ENCODE peak calls at places on chromosomes 13 and 19, in five cellular contexts. I, N, B, C and S are unnamed samples.

GRCh38 chr13:34364633-34365032 is 546.7 kb downstream of the RFC3 start:
- DNase-seq in B (no peak), N (no peak), C (no peak), I (no peak), S (no peak)

GRCh38 chr19:11737964-11738745 is 591 bp downstream of the ZNF823 start:
- DNase-seq in C (peak; percentile 67), B (peak; percentile 77), I (peak; percentile 34), N (no peak), S (peak; percentile 65)

GRCh38 chr13:46297338-46297737 is 85.6 kb downstream of the LRRC63 start:
- DNase-seq in I (peak; percentile 56), N (no peak), C (no peak), B (no peak), S (no peak)

GRCh38 chr13:56907766-56908165 is 233.0 kb upstream of the PRR20A start:
- DNase-seq in I (peak; percentile 72), N (no peak), C (no peak), B (no peak), S (no peak)

GRCh38 chr13:101053694-101054093 is 362.6 kb downstream of the NALCN start:
- DNase-seq in C (no peak), N (no peak), B (no peak), I (no peak), S (no peak)

GRCh38 chr19:23787106-23787505 is 28.4 kb upstream of the ZNF681 start:
- DNase-seq in B (no peak), I (no peak), N (no peak), C (no peak), S (peak; percentile 86)

GRCh38 chr19:5997371-5997770 is 19.4 kb upstream of the RANBP3 start:
- DNase-seq in I (no peak), C (no peak), B (no peak), N (no peak), S (no peak)

GRCh38 chr13:63124863-63125262 is 1709.2 kb upstream of the PCDH20 start:
- DNase-seq in B (no peak), N (no peak), I (peak; percentile 29), C (peak; percentile 5), S (peak; percentile 20)

GRCh38 chr13:110520431-110521295 is 40.9 kb downstream of the RAB20 start:
- DNase-seq in C (no peak), N (no peak), B (no peak), I (no peak), S (peak; percentile 89)

GRCh38 chr19:17424743-17425365 is 5.0 kb downstream of the MVB12A start:
- DNase-seq in N (no peak), I (peak; percentile 48), B (peak; percentile 90), C (no peak), S (peak; percentile 59)

GRCh38 chr19:18339703-18340102 is 695 bp upstream of the PGPEP1 start:
- DNase-seq in B (peak; percentile 85), I (no peak), N (peak; percentile 48), C (no peak), S (peak; percentile 55)

GRCh38 chr13:50124536-50125305 is 109.5 kb downstream of the KCNRG start:
- DNase-seq in C (peak; percentile 33), B (peak; percentile 94), N (peak; percentile 88), I (no peak), S (peak; percentile 72)

GRCh38 chr19:15265849-15266248 is 33.6 kb upstream of the EPHX3 start:
- DNase-seq in B (no peak), I (peak; percentile 97), N (no peak), C (no peak), S (no peak)

GRCh38 chr19:52689804-52690394 is 44.9 kb downstream of the ZNF611 start:
- DNase-seq in I (peak; percentile 42), B (peak; percentile 37), N (no peak), C (no peak), S (peak; percentile 45)

GRCh38 chr19:29233591-29233990 is 20.6 kb upstream of the UQCRFS1 start:
- DNase-seq in B (no peak), I (no peak), N (no peak), C (no peak), S (no peak)
- TF ChIP-seq POLR2A in B (no peak), I (no peak), N (no peak), C (no peak), S (no peak)

DNA sequence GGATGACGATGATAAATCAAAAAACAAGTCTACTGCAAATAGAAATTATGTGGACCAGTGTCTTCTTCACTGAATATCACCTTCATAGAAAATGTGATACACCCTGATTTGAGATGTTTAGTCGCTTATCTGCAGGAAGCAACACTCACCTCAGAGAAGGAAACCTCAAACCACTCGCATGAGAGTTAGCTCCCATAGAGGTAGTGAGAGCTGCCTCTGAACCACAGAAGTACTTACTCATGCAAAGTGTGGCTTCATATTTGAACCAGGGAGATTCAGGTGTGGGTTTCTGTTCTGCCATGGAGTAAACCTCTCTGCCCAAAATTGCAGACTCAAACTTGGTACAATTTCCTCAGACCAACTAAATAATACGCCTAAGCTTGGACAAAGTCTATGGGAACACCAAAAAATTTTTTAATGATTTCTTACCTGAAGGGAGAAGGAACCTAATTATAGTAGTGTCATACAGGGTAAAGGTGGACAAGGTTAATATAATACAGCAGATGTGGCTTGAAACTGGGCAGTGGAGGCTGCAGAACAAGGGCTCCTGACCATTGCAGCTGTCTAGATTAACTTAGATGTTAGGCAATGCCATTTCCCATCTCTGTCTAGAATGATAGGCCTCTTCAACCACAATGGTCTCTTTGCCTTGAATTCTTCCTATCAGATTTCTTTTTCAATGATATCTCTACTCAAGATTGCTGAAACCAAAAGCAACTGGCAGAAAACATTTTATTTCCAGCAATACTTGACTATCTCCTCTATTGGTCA is 29.6 kb upstream of the RCBTB2 start:
- DNase-seq in N (no peak), I (no peak), B (peak; percentile 34), C (no peak), S (peak; percentile 78)
- TF ChIP-seq MYC in N (no peak), I (no peak), B (no peak), C (no peak), S (no peak)

DNA sequence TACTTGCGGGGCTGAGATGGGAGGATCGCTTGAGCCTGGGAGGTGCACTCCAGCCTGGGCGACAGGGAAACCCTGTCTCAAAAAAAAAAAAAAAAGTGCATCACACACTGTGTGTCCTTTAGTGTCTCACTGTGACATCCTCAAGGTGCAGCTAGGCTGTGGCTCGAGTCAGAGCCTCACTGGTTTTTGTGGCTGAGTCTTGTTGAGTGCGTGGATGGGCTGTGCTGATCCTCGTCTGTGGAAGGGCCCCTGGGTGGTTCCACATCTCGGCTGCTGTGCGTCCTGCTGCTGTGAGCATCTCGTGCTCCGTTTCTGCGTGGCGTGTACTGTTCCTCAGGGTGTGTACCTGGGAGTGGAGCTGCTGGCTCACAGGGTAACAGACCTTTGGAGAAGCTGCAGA is 11.2 kb downstream of the STK11 start:
- DNase-seq in C (no peak), I (no peak), N (no peak), B (no peak), S (no peak)
- TF ChIP-seq POLR2A in C (no peak), I (no peak), N (no peak), B (no peak), S (no peak)

GRCh38 chr13:26679945-26680516 is 80.6 kb downstream of the GPR12 start:
- DNase-seq in I (no peak), B (peak; percentile 2), C (no peak), N (no peak), S (no peak)
- TF ChIP-seq MYC in I (no peak), B (no peak), C (no peak), N (no peak), S (peak; percentile 27)

DNA sequence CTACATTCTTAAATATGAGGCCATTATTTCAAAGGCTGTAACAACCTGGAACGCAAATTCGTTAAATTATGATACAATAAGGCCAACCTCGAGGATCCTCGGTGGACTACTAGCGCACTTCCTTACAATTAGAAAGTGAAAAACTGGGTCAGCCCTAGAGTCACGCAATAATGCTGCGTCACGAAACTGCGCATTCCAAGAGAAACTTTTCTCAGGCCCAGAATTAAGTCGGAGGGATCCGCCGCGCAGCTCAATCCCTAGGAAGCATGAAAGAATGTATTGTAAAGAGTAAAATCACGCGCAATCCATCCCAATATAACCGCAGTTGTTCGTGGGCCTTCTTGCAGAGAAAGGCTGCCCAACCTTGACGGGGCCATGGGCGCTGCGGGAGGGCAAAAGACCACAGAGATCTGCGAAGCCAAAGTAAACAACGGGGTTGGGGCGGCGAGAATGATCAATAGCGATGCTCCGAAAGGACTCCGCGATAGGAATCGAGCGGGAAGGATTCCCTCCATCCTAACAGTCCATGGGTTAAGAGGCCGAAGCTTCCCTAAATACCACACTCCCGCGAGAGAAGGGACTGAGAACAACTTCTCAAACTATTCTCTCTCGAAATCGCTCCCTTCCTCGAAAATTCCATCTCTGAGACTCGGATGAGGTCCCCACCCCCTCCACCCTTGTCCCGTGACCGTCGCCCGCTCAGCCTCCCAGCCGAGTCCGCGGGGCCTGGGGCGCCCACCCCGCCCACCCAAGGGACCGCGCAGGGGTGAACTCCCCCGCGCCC is 564 bp downstream of the SPART start:
- DNase-seq in N (peak; percentile 14), I (peak; percentile 87), B (peak; percentile 80), C (peak; percentile 35), S (peak; percentile 90)
- TF ChIP-seq POLR2A in N (no peak), I (peak; percentile 65), B (peak; percentile 67), C (no peak), S (peak; percentile 74)

GRCh38 chr13:40442191-40442590 is 224.2 kb downstream of the FOXO1 start:
- DNase-seq in B (no peak), N (no peak), C (no peak), I (peak; percentile 9), S (no peak)
- TF ChIP-seq MYC in B (no peak), N (no peak), C (no peak), I (no peak), S (no peak)

DNA sequence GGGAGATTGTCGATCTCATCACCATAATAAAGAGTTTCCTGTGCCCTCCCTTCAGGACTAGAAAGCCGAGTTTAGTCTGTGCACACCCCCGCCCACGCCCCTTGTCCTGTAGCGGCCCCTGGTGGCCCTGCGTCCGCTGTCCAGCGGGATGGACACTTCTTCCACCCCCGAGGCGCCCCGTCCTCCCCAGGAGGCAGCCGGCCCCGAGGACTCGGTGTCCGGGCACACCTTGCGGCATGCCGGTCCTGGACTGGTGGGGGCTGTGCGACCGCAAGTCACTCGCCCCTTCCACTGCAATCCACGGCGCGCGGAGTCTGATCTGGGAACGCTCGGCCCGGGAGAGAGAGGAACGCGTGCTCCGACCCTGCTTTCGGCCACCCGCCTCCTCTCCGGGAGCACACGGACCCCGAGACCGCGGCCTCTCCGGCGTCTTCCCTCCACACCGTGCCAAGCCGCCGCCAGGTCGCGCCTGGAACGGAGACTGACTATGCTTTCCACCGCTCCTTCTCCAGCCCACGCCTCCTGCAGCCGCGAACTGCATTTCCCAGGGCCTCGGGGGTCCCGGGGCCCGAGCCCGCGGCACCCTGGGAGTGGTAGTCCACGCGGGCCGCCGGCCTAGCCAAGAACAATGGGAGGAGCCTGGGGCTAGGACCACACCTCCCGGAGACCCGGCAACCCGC is 678 bp upstream of the KMT2B start:
- DNase-seq in C (peak; percentile 93), I (peak; percentile 95), N (peak; percentile 99), B (peak; percentile 93), S (peak; percentile 85)
- TF ChIP-seq POLR2A in C (peak; percentile 69), I (no peak), N (peak; percentile 74), B (peak; percentile 63), S (no peak)

GRCh38 chr13:94914829-94915228 is 202.5 kb upstream of the SOX21 start:
- DNase-seq in N (no peak), I (no peak), B (no peak), C (no peak), S (no peak)
- TF ChIP-seq MYC in N (no peak), I (no peak), B (no peak), C (no peak), S (no peak)